ENCODE peak calls at places on chromosome 10, in four cellular contexts. A, D, U and R are unnamed samples.

GRCh38 chr10:98399784-98400183 is 15.2 kb downstream of the PYROXD2 start:
- DNase-seq in A (no peak), D (no peak), U (no peak), R (no peak)

GRCh38 chr10:4242561-4243035 is 457.6 kb upstream of the KLF6 start:
- DNase-seq in A (no peak), D (no peak), U (no peak), R (no peak)

GRCh38 chr10:124262971-124263370 is 155.8 kb downstream of the OAT start:
- DNase-seq in A (no peak), D (no peak), U (no peak), R (no peak)

GRCh38 chr10:63887026-63887589 is 365.9 kb downstream of the REEP3 start:
- DNase-seq in A (no peak), D (peak), U (peak), R (peak)

GRCh38 chr10:86179143-86179505 is 187.5 kb downstream of the GRID1 start:
- DNase-seq in A (no peak), D (no peak), U (no peak), R (no peak)

GRCh38 chr10:72171175-72171630 is 44.6 kb upstream of the ANAPC16 start:
- DNase-seq in A (no peak), D (peak), U (peak), R (no peak)

GRCh38 chr10:131575877-131576276 is 264.4 kb upstream of the TCERG1L start:
- DNase-seq in A (no peak), D (no peak), U (no peak), R (no peak)

GRCh38 chr10:131905603-131906268 is 4.9 kb downstream of the PPP2R2D start:
- DNase-seq in A (no peak), D (no peak), U (no peak), R (no peak)

GRCh38 chr10:61592581-61592980 is 70.1 kb upstream of the CABCOCO1 start:
- DNase-seq in A (no peak), D (peak), U (peak), R (peak)

GRCh38 chr10:7205656-7206055 is 205.2 kb downstream of the SFMBT2 start:
- DNase-seq in A (no peak), D (no peak), U (no peak), R (no peak)

GRCh38 chr10:96380821-96381220 is 22.0 kb upstream of the OPALIN start:
- DNase-seq in A (no peak), D (no peak), U (no peak), R (no peak)

GRCh38 chr10:113550365-113550764 is 2.5 kb upstream of the HABP2 start:
- DNase-seq in A (no peak), D (no peak), U (no peak), R (no peak)

GRCh38 chr10:29648114-29648982 is 13.6 kb upstream of the SVIL start:
- DNase-seq in A (no peak), D (no peak), U (no peak), R (no peak)

GRCh38 chr10:112229901-112230300 is 46.3 kb upstream of the GPAM start:
- DNase-seq in A (no peak), D (no peak), U (no peak), R (no peak)

GRCh38 chr10:102342958-102343357 is 52.5 kb upstream of the NFKB2 start:
- DNase-seq in A (no peak), D (no peak), U (no peak), R (no peak)

GRCh38 chr10:130432271-130432670 is 296.1 kb downstream of the GLRX3 start:
- DNase-seq in A (no peak), D (no peak), U (no peak), R (no peak)

GRCh38 chr10:93465806-93466675 is 16.1 kb downstream of the MYOF start:
- DNase-seq in A (no peak), D (peak), U (no peak), R (no peak)

GRCh38 chr10:134743-135600 is at the start of gene ZMYND11:
- DNase-seq in A (no peak), D (no peak), U (peak), R (peak)

GRCh38 chr10:58280982-58281752 is 12.2 kb downstream of the CISD1 start:
- DNase-seq in A (no peak), D (no peak), U (no peak), R (no peak)

GRCh38 chr10:86871563-86872183 is 85.7 kb downstream of the MMRN2 start:
- DNase-seq in A (no peak), D (peak), U (no peak), R (no peak)

GRCh38 chr10:71725998-71726672 is 6.6 kb upstream of the C10orf105 start:
- DNase-seq in A (no peak), D (peak), U (peak), R (peak)

GRCh38 chr10:34743804-34744203 is 71.3 kb downstream of the PARD3 start:
- DNase-seq in A (no peak), D (no peak), U (no peak), R (no peak)

GRCh38 chr10:79628083-79628482 is 17.3 kb downstream of the SFTPA1 start:
- DNase-seq in A (no peak), D (no peak), U (no peak), R (no peak)

GRCh38 chr10:651700-652099 is 37.8 kb downstream of the DIP2C start:
- DNase-seq in A (no peak), D (no peak), U (no peak), R (no peak)

GRCh38 chr10:114392112-114392835 is 12.0 kb downstream of the AFAP1L2 start:
- DNase-seq in A (no peak), D (no peak), U (no peak), R (no peak)

GRCh38 chr10:8638088-8638672 is 583.7 kb downstream of the GATA3 start:
- DNase-seq in A (no peak), D (no peak), U (no peak), R (no peak)

GRCh38 chr10:85603167-85603940 is 763.2 kb downstream of the GRID1 start:
- DNase-seq in A (no peak), D (no peak), U (no peak), R (no peak)

GRCh38 chr10:59387951-59388431 is 25.6 kb upstream of the FAM13C start:
- DNase-seq in A (no peak), D (no peak), U (no peak), R (no peak)

GRCh38 chr10:130551676-130552075 is 415.5 kb downstream of the GLRX3 start:
- DNase-seq in A (no peak), D (no peak), U (no peak), R (no peak)

GRCh38 chr10:65861249-65861648 is 1064.6 kb upstream of the LRRTM3 start:
- DNase-seq in A (peak), D (no peak), U (no peak), R (no peak)

GRCh38 chr10:132470306-132471124 is 67.1 kb upstream of the INPP5A start:
- DNase-seq in A (no peak), D (no peak), U (no peak), R (peak)

GRCh38 chr10:133388265-133388972 is 5.5 kb upstream of the MTG1 start:
- DNase-seq in A (peak), D (peak), U (peak), R (no peak)

GRCh38 chr10:49739426-49739825 is 22.7 kb downstream of the OGDHL start:
- DNase-seq in A (no peak), D (no peak), U (no peak), R (no peak)

GRCh38 chr10:22500567-22501369 is 155.5 kb downstream of the SPAG6 start:
- DNase-seq in A (no peak), D (no peak), U (no peak), R (no peak)

GRCh38 chr10:77899080-77899477 is 27.5 kb downstream of the DLG5 start:
- DNase-seq in A (no peak), D (no peak), U (no peak), R (no peak)

GRCh38 chr10:65544756-65545155 is 1381.1 kb upstream of the LRRTM3 start:
- DNase-seq in A (no peak), D (peak), U (no peak), R (no peak)

GRCh38 chr10:103917326-103918052 is 495 bp downstream of the STN1 start:
- DNase-seq in A (no peak), D (peak), U (no peak), R (peak)

GRCh38 chr10:132577350-132578005 is 39.9 kb downstream of the INPP5A start:
- DNase-seq in A (no peak), D (peak), U (no peak), R (no peak)

GRCh38 chr10:106182542-106182941 is 982.0 kb downstream of the SORCS1 start:
- DNase-seq in A (no peak), D (no peak), U (no peak), R (no peak)

GRCh38 chr10:70537398-70538194 is 59.0 kb downstream of the PALD1 start:
- DNase-seq in A (no peak), D (peak), U (peak), R (peak)
- TF ChIP-seq CBFB in A (no peak), D (no peak), U (peak), R (no peak)

GRCh38 chr10:127996586-127996985 is 89.7 kb downstream of the PTPRE start:
- DNase-seq in A (no peak), D (no peak), U (no peak), R (no peak)
- TF ChIP-seq CBFB in A (no peak), D (no peak), U (no peak), R (no peak)

GRCh38 chr10:5533098-5533731 is 8.5 kb downstream of the CALML3 start:
- DNase-seq in A (no peak), D (no peak), U (no peak), R (peak)

GRCh38 chr10:5534051-5534821 is 9.5 kb downstream of the CALML3 start:
- DNase-seq in A (no peak), D (peak), U (no peak), R (no peak)

GRCh38 chr10:5532231-5532605 is 7.5 kb downstream of the CALML3 start:
- DNase-seq in A (no peak), D (no peak), U (no peak), R (peak)

GRCh38 chr10:5531558-5532230 is 6.9 kb downstream of the CALML3 start:
- DNase-seq in A (no peak), D (peak), U (no peak), R (peak)

GRCh38 chr10:5532618-5533097 is 7.9 kb downstream of the CALML3 start:
- DNase-seq in A (no peak), D (no peak), U (no peak), R (peak)
- TF ChIP-seq CBFB in A (no peak), D (no peak), U (no peak), R (no peak)

GRCh38 chr10:68106656-68107055 is 2.6 kb upstream of the MYPN start:
- DNase-seq in A (no peak), D (no peak), U (no peak), R (no peak)
- TF ChIP-seq CBFB in A (no peak), D (no peak), U (no peak), R (no peak)

DNA sequence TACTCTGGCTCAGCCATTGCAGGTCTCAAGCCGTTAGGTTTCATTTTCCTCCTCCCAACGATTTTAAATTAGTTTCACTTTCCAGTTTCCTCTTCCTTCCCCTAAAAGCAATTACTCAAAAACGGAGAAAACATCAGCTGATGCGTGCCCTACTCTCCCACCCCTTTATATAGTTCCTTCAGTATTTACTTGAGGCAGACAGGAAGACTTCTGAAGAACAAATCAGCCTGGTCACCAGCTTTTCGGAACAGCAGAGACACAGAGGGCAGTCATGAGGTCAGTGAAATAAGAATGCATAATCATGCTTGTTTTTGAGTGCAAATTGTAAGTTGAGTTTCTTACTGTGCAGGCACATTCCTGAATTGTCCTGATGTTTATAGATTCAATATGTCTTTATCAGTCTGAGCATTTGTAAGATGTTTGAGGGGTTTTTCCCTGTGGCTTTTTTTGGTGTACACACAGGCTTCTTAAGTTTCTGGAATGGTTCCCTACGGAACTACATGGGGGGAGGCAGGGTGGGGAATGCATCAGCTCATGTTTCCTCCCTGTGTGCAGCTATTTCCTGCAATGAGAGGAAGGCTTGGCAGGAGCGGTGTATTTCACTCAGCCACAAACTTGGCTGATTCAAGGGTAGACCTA is at the start of gene IFIT3:
- DNase-seq in A (peak), D (peak), U (peak), R (no peak)
- TF ChIP-seq CBFB in A (no peak), D (no peak), U (no peak), R (no peak)

GRCh38 chr10:117216611-117217195 is 19.4 kb downstream of the KCNK18 start:
- DNase-seq in A (no peak), D (peak), U (peak), R (peak)
- TF ChIP-seq CBFB in A (no peak), D (peak), U (no peak), R (peak)

DNA sequence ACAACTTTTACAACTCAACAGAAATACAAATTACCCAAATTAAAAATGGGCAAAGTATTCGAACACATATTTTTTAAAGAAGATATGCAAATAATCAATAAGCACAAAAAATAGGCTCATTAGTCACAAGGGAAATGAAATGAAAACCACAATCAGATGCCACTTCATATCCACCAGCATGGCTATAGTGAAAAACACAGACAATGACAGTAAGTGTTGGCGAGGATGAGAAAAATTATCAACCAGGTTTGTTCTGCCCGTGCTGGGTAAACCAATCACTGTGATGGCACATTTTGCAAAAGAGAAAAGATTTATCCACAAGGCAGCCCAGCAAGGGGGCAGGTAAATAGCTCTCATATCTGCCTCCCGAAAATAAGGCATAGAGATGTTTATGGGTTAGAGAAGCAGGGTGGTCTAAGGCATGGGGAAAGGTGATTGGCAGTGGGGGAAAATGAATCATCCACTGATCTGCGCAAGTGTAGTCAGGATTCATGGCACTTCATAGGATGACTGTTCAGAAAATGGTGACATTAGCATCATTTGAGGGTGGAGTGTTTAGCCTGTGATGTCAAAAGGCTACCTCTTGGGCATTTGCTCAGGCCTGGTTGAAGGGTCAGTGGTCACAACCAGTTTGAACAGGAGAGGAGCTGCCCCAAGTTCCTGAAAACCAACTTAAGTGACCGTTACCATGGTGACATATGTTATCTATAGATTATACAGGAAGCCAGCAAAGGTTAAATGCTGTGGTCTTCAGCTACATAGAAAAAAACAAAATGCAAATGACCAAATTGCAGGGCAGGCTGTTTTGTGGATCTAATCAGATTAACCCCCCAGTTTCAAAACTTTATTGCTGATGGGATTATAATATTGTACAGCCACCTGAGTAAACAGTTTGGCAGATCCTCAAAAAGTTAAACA is 8.0 kb upstream of the CFAP70 start:
- DNase-seq in A (no peak), D (no peak), U (peak), R (no peak)
- TF ChIP-seq CBFB in A (no peak), D (no peak), U (no peak), R (no peak)